ENCODE peak calls at places on chromosomes 5 and 9, in ten cellular contexts. G is bronchial epithelial cell; E is mammary epithelial cell; Z is posterior vena cava; C is A549; F is stimulated activated naive CD4-positive, alpha-beta T cell; A is transverse colon; L is NCI-H1092; B is right cardiac atrium; W is heart left ventricle. R is an unnamed sample.

GRCh38 chr5:998276-998974 is 10.2 kb upstream of the NKD2 start:
- DNase-seq in G (no peak), E (no peak), Z (peak; percentile 55), C (no peak), F (no peak), A (no peak), L (no peak), B (peak; percentile 58), W (no peak), R (no peak)

GRCh38 chr5:126055348-126055729 is 367.9 kb upstream of the GRAMD2B start:
- DNase-seq in G (no peak), E (no peak), Z (no peak), C (no peak), F (no peak), A (no peak), L (peak; percentile 12), B (no peak), W (no peak), R (no peak)

GRCh38 chr5:170216262-170216864 is 16.4 kb upstream of the C5orf58 start:
- DNase-seq in G (peak; percentile 71), E (peak; percentile 45), Z (no peak), C (peak; percentile 77), F (no peak), A (no peak), L (peak; percentile 1), B (no peak), W (no peak), R (peak; percentile 83)

GRCh38 chr5:68046445-68046844 is 169.1 kb upstream of the PIK3R1 start:
- DNase-seq in G (peak; percentile 98), E (peak; percentile 96), Z (no peak), C (peak; percentile 67), F (no peak), A (no peak), L (no peak), B (no peak), W (no peak), R (peak; percentile 98)

GRCh38 chr5:133410335-133410828 is 202.0 kb downstream of the FSTL4 start:
- DNase-seq in G (no peak), E (no peak), Z (no peak), C (no peak), F (no peak), A (no peak), L (no peak), B (no peak), W (peak; percentile 1), R (no peak)

GRCh38 chr9:115106642-115107041 is 11.3 kb downstream of the TNC start:
- DNase-seq in G (peak; percentile 80), E (no peak), Z (no peak), C (no peak), F (no peak), A (no peak), L (no peak), B (no peak), W (no peak), R (peak; percentile 54)

GRCh38 chr9:73531658-73532057 is 380.0 kb downstream of the ANXA1 start:
- DNase-seq in G (no peak), E (no peak), Z (no peak), C (no peak), F (no peak), A (no peak), L (no peak), B (no peak), W (no peak), R (no peak)

GRCh38 chr9:17481565-17481964 is 97.3 kb upstream of the SH3GL2 start:
- DNase-seq in G (no peak), E (no peak), Z (no peak), C (no peak), F (no peak), A (no peak), L (no peak), B (peak; percentile 25), W (no peak), R (no peak)

GRCh38 chr9:4741365-4742031 is 496 bp upstream of the AK3 start:
- DNase-seq in G (peak; percentile 15), E (peak; percentile 29), Z (peak; percentile 83), C (no peak), F (peak; percentile 27), A (peak; percentile 55), L (peak; percentile 36), B (peak; percentile 81), W (peak; percentile 40), R (peak; percentile 41)

GRCh38 chr9:128729766-128730517 is 6.0 kb upstream of the ZDHHC12 start:
- DNase-seq in G (no peak), E (no peak), Z (peak; percentile 70), C (no peak), F (no peak), A (no peak), L (no peak), B (no peak), W (no peak), R (no peak)

R was measured in epithelial cell of esophagus.